ENCODE peak calls at places on chromosomes 1 and 21, in five cellular contexts. W is SK-N-SH, T is IMR-90, Y is A549, L is K562. S is an unnamed sample.

GRCh38 chr21:45532826-45533730 is 9.2 kb downstream of the SLC19A1 start:
- DNase-seq in W (no peak), T (no peak), Y (no peak), L (no peak), S (no peak)

GRCh38 chr1:52365091-52365745 is 787 bp downstream of the CC2D1B start:
- DNase-seq in W (peak; percentile 48), T (peak; percentile 69), Y (peak; percentile 62), L (peak; percentile 86), S (no peak)

GRCh38 chr1:184424171-184424570 is 37.3 kb downstream of the C1orf21 start:
- DNase-seq in W (no peak), T (no peak), Y (no peak), L (no peak), S (no peak)

GRCh38 chr1:39170731-39171375 is 33.6 kb upstream of the MACF1 start:
- DNase-seq in W (peak; percentile 29), T (peak; percentile 51), Y (no peak), L (peak; percentile 35), S (no peak)

GRCh38 chr1:41500781-41501518 is 16.5 kb upstream of the EDN2 start:
- DNase-seq in W (no peak), T (no peak), Y (no peak), L (no peak), S (no peak)

GRCh38 chr1:156060937-156061636 is at the start of gene RAB25:
- DNase-seq in W (no peak), T (no peak), Y (no peak), L (no peak), S (no peak)

GRCh38 chr1:156881101-156881500 is 12.4 kb upstream of the PEAR1 start:
- DNase-seq in W (no peak), T (no peak), Y (no peak), L (no peak), S (no peak)

GRCh38 chr1:41726899-41727748 is 191.6 kb downstream of the HIVEP3 start:
- DNase-seq in W (no peak), T (no peak), Y (no peak), L (peak; percentile 7), S (peak; percentile 74)

GRCh38 chr21:19508844-19509243 is 1105.3 kb upstream of the TMPRSS15 start:
- DNase-seq in W (no peak), T (no peak), Y (no peak), L (no peak), S (no peak)

GRCh38 chr1:151716771-151717631 is at the start of gene CELF3:
- DNase-seq in W (peak; percentile 93), T (no peak), Y (no peak), L (peak; percentile 82), S (no peak)

GRCh38 chr1:29804181-29804899 is 568.0 kb downstream of the PTPRU start:
- DNase-seq in W (peak; percentile 45), T (no peak), Y (no peak), L (no peak), S (no peak)

GRCh38 chr1:227042292-227042691 is 102.2 kb downstream of the COQ8A start:
- DNase-seq in W (no peak), T (no peak), Y (no peak), L (no peak), S (no peak)

GRCh38 chr1:60984066-60984799 is 98.1 kb upstream of the NFIA start:
- DNase-seq in W (no peak), T (peak; percentile 8), Y (no peak), L (peak; percentile 44), S (no peak)

GRCh38 chr1:111789666-111790316 is 34.1 kb downstream of the DDX20 start:
- DNase-seq in W (no peak), T (no peak), Y (no peak), L (no peak), S (no peak)

GRCh38 chr1:42674682-42675081 is 7.5 kb upstream of the YBX1 start:
- DNase-seq in W (no peak), T (no peak), Y (no peak), L (no peak), S (no peak)

GRCh38 chr1:102858695-102859094 is 249.6 kb downstream of the COL11A1 start:
- DNase-seq in W (no peak), T (peak; percentile 31), Y (no peak), L (no peak), S (no peak)

GRCh38 chr1:50968884-50969610 is 998 bp upstream of the CDKN2C start:
- DNase-seq in W (peak; percentile 75), T (no peak), Y (no peak), L (no peak), S (no peak)

GRCh38 chr1:174258148-174258550 is 98.8 kb downstream of the RABGAP1L start:
- DNase-seq in W (peak; percentile 36), T (peak; percentile 50), Y (peak; percentile 56), L (peak; percentile 65), S (no peak)

GRCh38 chr1:87052986-87053385 is 138.6 kb downstream of the HS2ST1 start:
- DNase-seq in W (no peak), T (no peak), Y (no peak), L (no peak), S (no peak)

GRCh38 chr21:36810443-36810842 is 111.5 kb downstream of the SIM2 start:
- DNase-seq in W (no peak), T (no peak), Y (no peak), L (no peak), S (no peak)

GRCh38 chr21:46139686-46140085 is 15.7 kb downstream of the FTCD start:
- DNase-seq in W (no peak), T (no peak), Y (no peak), L (no peak), S (no peak)

GRCh38 chr1:181038399-181038873 is 4.7 kb downstream of the MR1 start:
- DNase-seq in W (peak; percentile 75), T (peak; percentile 68), Y (peak; percentile 80), L (peak; percentile 88), S (no peak)

GRCh38 chr1:154626456-154627246 is 18.7 kb upstream of the ADAR start:
- DNase-seq in W (peak; percentile 23), T (no peak), Y (no peak), L (no peak), S (no peak)

GRCh38 chr21:27017251-27017650 is 50.4 kb upstream of the ADAMTS5 start:
- DNase-seq in W (no peak), T (peak; percentile 23), Y (no peak), L (no peak), S (no peak)

GRCh38 chr1:64884261-64885040 is 81.9 kb downstream of the JAK1 start:
- DNase-seq in W (no peak), T (peak; percentile 56), Y (no peak), L (peak; percentile 48), S (no peak)

GRCh38 chr1:15849775-15850449 is 2.4 kb downstream of the SPEN start:
- DNase-seq in W (peak; percentile 71), T (peak; percentile 60), Y (peak; percentile 33), L (peak; percentile 92), S (no peak)

GRCh38 chr1:192167941-192168685 is 9.9 kb downstream of the RGS18 start:
- DNase-seq in W (no peak), T (peak; percentile 49), Y (no peak), L (no peak), S (no peak)

GRCh38 chr1:68442006-68442405 is 7.7 kb downstream of the RPE65 start:
- DNase-seq in W (no peak), T (no peak), Y (no peak), L (no peak), S (no peak)

GRCh38 chr1:15902882-15903281 is 55.4 kb downstream of the SPEN start:
- DNase-seq in W (no peak), T (peak; percentile 91), Y (peak; percentile 19), L (no peak), S (no peak)

GRCh38 chr21:33244082-33244780 is 14.5 kb downstream of the IFNAR2 start:
- DNase-seq in W (no peak), T (no peak), Y (no peak), L (no peak), S (no peak)

DNA sequence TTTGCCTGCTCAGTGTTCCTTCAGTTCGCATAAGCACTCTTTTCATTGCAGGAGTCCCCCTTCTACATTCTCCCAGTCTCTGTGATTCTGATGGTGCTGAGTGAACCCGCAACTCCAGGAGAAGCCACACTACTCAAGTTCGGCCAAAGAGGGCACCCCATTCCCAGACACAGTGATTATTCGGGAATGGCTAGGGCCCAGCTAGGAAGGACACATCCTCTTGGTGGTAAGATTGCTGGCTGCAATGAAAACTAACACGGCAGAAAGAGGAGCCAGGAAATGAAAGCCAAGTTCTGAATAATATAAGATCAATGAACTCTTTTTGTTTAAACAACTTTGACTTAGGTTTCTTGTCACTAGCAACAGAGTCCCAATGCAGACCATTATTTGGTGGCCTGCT is 14.9 kb downstream of the CREG1 start:
- DNase-seq in W (no peak), T (no peak), Y (peak; percentile 35), L (no peak), S (no peak)
- TF ChIP-seq RCOR1 in W (no peak), T (no peak), Y (no peak), L (no peak), S (no peak)

GRCh38 chr1:224534731-224535130 is 81.4 kb upstream of the CNIH3 start:
- DNase-seq in W (no peak), T (no peak), Y (no peak), L (no peak), S (no peak)
- TF ChIP-seq RCOR1 in W (no peak), T (no peak), Y (no peak), L (no peak), S (no peak)

DNA sequence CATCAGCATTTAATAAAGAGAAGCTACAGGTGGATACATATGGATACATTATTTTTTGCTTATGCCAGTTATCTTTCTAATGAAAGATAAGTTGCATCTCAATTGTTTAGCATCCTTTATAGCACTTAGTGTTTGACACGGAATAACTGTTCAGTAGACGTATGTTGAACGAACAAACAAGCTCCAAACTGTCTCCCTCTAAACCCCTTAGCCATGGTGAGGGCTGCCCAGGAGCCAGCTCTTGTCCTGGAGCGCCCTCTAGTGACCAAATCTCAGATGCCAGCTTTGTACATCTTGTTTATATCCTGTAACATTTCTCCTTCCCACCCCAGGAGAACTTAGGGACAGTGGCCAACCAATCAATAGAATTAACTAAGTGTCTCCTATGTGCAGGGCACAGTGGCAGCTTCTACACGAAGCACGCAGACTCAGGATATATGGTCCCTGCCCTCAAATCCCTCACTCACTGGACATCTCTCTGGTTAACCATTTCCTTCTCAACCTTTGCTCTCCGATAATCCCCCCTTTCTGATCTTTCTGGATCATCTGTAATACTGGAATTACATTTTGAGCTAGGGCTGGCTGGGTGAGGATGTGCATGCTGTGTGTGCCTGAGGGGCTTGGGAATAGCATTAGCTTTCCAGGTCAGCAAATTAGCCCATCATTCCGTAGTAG is 22.9 kb downstream of the KCNA10 start:
- DNase-seq in W (peak; percentile 86), T (peak; percentile 71), Y (peak; percentile 72), L (peak; percentile 88), S (no peak)
- TF ChIP-seq RCOR1 in W (no peak), T (no peak), Y (no peak), L (no peak), S (no peak)

GRCh38 chr1:75079535-75080290 is 54.5 kb upstream of the LHX8 start:
- DNase-seq in W (peak; percentile 21), T (no peak), Y (no peak), L (no peak), S (no peak)
- TF ChIP-seq RCOR1 in W (peak; percentile 82), T (no peak), Y (no peak), L (no peak), S (no peak)

DNA sequence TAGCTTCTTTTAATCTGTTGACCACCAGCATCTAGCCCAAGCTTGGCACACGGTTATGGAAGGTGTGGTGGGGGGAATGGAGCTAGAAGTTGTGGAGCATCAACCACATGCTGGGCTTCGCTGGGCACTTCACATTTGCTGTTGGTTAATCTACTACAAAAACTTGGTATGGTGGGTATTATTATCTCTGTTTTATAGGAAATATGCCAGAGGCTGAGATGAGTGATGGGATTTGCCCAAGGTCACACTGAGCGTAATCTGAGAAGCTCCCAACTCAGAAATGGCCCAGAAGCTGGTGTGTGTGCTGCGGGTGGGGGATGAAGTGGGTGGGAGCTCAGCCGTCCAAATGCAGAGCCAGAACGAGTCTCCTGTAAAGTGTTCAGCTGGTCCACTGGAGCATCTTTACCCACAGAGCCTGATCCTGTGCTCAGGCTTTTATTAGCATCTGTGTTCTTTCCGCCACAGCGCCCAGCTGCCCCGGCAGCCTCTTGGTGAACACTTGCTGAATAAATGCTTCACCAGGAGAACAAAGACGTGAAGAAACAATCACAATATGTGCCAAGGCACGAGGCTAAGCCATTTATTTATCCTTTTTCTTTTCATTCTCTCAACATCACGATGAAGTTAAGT is 98.6 kb upstream of the JUN start:
- DNase-seq in W (no peak), T (no peak), Y (no peak), L (no peak), S (no peak)
- TF ChIP-seq RCOR1 in W (no peak), T (no peak), Y (no peak), L (no peak), S (no peak)

S was measured in GM12878.